ENCODE peak calls at places on chromosome 13, in six cellular contexts. C, M, W, Y, V and Q are unnamed samples.

GRCh38 chr13:39840201-39840600 is 184.7 kb downstream of the COG6 start:
- DNase-seq in Y (no peak), C (no peak), V (no peak), W (no peak), M (no peak), Q (no peak)

GRCh38 chr13:27273658-27274425 is 3.2 kb downstream of the RASL11A start:
- DNase-seq in W (no peak), V (no peak), M (no peak), C (no peak), Y (no peak), Q (no peak)

GRCh38 chr13:49616688-49617065 is 11.6 kb upstream of the ARL11 start:
- DNase-seq in V (no peak), M (no peak), Y (no peak), W (no peak), C (no peak), Q (no peak)

GRCh38 chr13:33015275-33015674 is 948 bp upstream of the KL start:
- DNase-seq in M (no peak), V (peak; percentile 24), W (no peak), Y (no peak), C (no peak), Q (no peak)

GRCh38 chr13:24670927-24671326 is 9.3 kb upstream of the ATP12A start:
- DNase-seq in M (no peak), C (no peak), W (peak; percentile 18), Y (peak; percentile 77), V (no peak), Q (no peak)

GRCh38 chr13:25819856-25820530 is 231.8 kb downstream of the SHISA2 start:
- DNase-seq in W (no peak), M (no peak), C (peak; percentile 41), V (no peak), Y (no peak), Q (no peak)

GRCh38 chr13:30052127-30052526 is 201.7 kb upstream of the UBL3 start:
- DNase-seq in Y (peak; percentile 14), W (no peak), C (no peak), M (no peak), V (no peak), Q (no peak)

GRCh38 chr13:93505104-93505952 is 278.7 kb downstream of the GPC6 start:
- DNase-seq in V (no peak), W (no peak), Y (no peak), C (no peak), M (no peak), Q (no peak)

GRCh38 chr13:32426981-32427851 is 714 bp downstream of the N4BP2L1 start:
- DNase-seq in Y (peak; percentile 74), M (peak; percentile 83), C (peak; percentile 56), V (peak; percentile 61), W (no peak), Q (no peak)

GRCh38 chr13:50580684-50581305 is 262.7 kb downstream of the DLEU7 start:
- DNase-seq in M (no peak), C (no peak), V (no peak), W (no peak), Y (no peak), Q (no peak)

GRCh38 chr13:97141564-97142005 is 80.5 kb upstream of the MBNL2 start:
- DNase-seq in Y (peak; percentile 26), M (peak; percentile 73), C (peak; percentile 62), W (peak; percentile 32), V (peak; percentile 34), Q (no peak)

GRCh38 chr13:51832471-51833152 is 12.4 kb downstream of the TMEM272 start:
- DNase-seq in M (no peak), V (peak; percentile 49), Y (peak; percentile 48), W (no peak), C (no peak), Q (no peak)

GRCh38 chr13:80173224-80173623 is 167.7 kb downstream of the SPRY2 start:
- DNase-seq in Y (no peak), V (peak; percentile 61), C (peak; percentile 42), W (no peak), M (no peak), Q (no peak)

GRCh38 chr13:31681133-31681532 is 58.2 kb upstream of the RXFP2 start:
- DNase-seq in Y (no peak), V (no peak), M (no peak), C (no peak), W (no peak), Q (no peak)

GRCh38 chr13:44272692-44273091 is 100.9 kb upstream of the SERP2 start:
- DNase-seq in V (no peak), W (no peak), C (no peak), M (no peak), Y (no peak), Q (no peak)

GRCh38 chr13:48233886-48234488 is 981 bp downstream of the ITM2B start:
- DNase-seq in V (no peak), M (peak; percentile 65), C (no peak), W (no peak), Y (peak; percentile 26), Q (no peak)

GRCh38 chr13:110702089-110702488 is 3.8 kb downstream of the CARS2 start:
- DNase-seq in W (no peak), C (no peak), Y (no peak), V (no peak), M (no peak), Q (no peak)

GRCh38 chr13:51560336-51560735 is 23.9 kb upstream of the WDFY2 start:
- DNase-seq in W (no peak), C (no peak), V (no peak), M (no peak), Y (no peak), Q (no peak)

GRCh38 chr13:73722120-73722519 is 412.1 kb downstream of the KLF12 start:
- DNase-seq in W (no peak), Y (no peak), V (no peak), C (no peak), M (no peak), Q (peak; percentile 6)

GRCh38 chr13:65965496-65965895 is 1264.6 kb downstream of the PCDH9 start:
- DNase-seq in W (no peak), C (no peak), V (no peak), M (no peak), Y (no peak), Q (no peak)

GRCh38 chr13:40132249-40132648 is 476.8 kb downstream of the COG6 start:
- DNase-seq in V (no peak), Y (no peak), W (no peak), M (no peak), C (no peak), Q (no peak)

GRCh38 chr13:41916173-41916954 is 44.5 kb downstream of the VWA8 start:
- DNase-seq in V (no peak), M (no peak), W (no peak), Y (no peak), C (no peak), Q (peak; percentile 52)

GRCh38 chr13:34993470-34993869 is 51.4 kb downstream of the NBEA start:
- DNase-seq in W (no peak), V (no peak), C (no peak), M (no peak), Y (no peak), Q (no peak)

GRCh38 chr13:33787051-33787591 is 30.8 kb upstream of the RFC3 start:
- DNase-seq in V (no peak), M (no peak), C (no peak), W (no peak), Y (no peak), Q (peak; percentile 10)

GRCh38 chr13:97344250-97345175 is 89.5 kb upstream of the RAP2A start:
- DNase-seq in C (peak; percentile 38), W (no peak), Y (peak; percentile 70), V (peak; percentile 63), M (peak; percentile 81), Q (no peak)

GRCh38 chr13:21137696-21138095 is 38.7 kb downstream of the SKA3 start:
- DNase-seq in M (no peak), Y (no peak), V (no peak), C (no peak), W (no peak), Q (no peak)

GRCh38 chr13:79548886-79549285 is 67.9 kb downstream of the NDFIP2 start:
- DNase-seq in M (no peak), W (no peak), V (no peak), C (no peak), Y (no peak), Q (no peak)

GRCh38 chr13:109790071-109790470 is 3.7 kb upstream of the IRS2 start:
- DNase-seq in Y (no peak), M (no peak), V (no peak), W (no peak), C (no peak), Q (no peak)

GRCh38 chr13:21583496-21583895 is 20.5 kb downstream of the MICU2 start:
- DNase-seq in Y (peak; percentile 65), V (no peak), M (no peak), W (no peak), C (no peak), Q (no peak)

DNA sequence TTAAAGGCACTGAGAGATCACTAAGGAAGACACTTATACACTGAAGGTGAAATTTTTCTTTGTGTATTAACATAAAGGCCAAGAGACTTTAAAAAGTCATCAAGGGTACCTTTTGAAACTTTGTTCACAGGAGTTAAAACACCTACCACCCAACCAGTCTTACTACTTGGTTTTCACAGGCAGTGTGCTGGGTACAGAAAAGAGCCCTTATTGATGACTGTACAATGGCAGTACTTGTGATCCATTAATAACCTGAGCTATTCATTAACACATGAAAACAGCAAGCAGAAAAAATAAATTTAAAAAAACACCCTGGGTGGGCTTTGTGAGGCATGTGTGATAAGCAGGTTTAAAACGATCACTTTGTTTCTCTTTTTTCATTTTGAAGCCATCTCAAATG is 148.9 kb downstream of the TBC1D4 start:
- DNase-seq in W (no peak), Y (no peak), V (no peak), C (no peak), M (no peak), Q (no peak)
- H3K27me3 ChIP-seq in W (no peaks in the 10 kb centered on the region), Y (no peaks in the 10 kb centered on the region), V (no peaks in the 10 kb centered on the region), C (no peaks in the 10 kb centered on the region), M (no peaks in the 10 kb centered on the region), Q (no peaks in the 10 kb centered on the region)

DNA sequence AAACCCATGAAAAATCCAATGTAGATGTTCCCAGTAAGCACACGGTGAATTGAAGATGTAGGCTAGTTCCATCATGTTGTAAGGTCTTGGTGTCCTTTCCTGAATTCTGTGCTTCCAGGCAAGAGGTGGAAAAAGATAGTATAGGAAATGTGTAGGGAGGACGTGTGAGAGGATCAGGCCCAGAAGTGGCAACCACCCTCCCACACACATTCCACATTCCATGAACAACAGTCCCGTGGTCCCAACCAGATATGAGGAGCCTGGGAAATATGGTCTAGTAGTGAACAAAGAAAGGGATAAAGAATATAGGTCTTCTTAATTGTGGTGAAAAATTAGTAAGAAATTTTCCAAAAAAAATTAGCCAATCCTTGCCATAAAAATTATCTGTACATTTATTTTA is 1254.2 kb upstream of the SLC10A2 start:
- DNase-seq in C (no peak), M (no peak), W (no peak), Y (no peak), V (no peak), Q (no peak)
- TF ChIP-seq CTCF in C (no peak), M (no peak), W (no peak), Y (no peak), V (no peak), Q (no peak)

GRCh38 chr13:83882626-83882959 is 319 bp upstream of the SLITRK1 start:
- DNase-seq in V (no peak), C (no peak), Y (no peak), M (no peak), W (no peak), Q (no peak)
- H3K27me3 ChIP-seq in V (no peaks in the 10 kb centered on the region), C (peaks cover 36% of the 10 kb centered on the region), Y (peaks cover 50% of the 10 kb centered on the region), M (peaks cover 5% of the 10 kb centered on the region), W (no peaks in the 10 kb centered on the region), Q (peaks cover 5% of the 10 kb centered on the region)

DNA sequence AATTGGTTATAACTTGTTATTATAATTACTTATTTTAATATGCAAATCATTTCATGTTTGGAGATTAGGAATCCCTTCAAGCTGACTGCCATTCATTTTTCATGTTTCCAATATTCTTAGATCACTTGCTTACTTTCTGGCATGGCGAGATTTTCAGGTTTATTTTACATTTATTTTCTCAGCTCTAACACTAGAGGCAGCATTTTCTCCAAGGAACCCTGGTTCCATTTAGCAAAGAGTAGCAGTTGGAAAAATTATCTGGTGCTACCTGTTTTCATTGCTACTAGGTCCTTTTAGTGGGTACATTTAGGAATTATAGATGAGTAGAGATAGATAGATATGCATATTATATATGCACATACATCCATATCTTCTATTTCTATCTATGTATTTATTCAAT is 90.9 kb upstream of the TRPC4 start:
- DNase-seq in Y (no peak), C (no peak), W (no peak), M (no peak), V (no peak), Q (no peak)
- TF ChIP-seq CTCF in Y (peak; percentile 42), C (no peak), W (peak; percentile 25), M (no peak), V (no peak), Q (peak; percentile 29)